ENCODE peak calls at places on chromosomes 1 and 21, in five cellular contexts. O, B, F, J and Y are unnamed samples.

GRCh38 chr1:29503441-29503840 is 267.1 kb downstream of the PTPRU start:
- DNase-seq in O (no peak), B (no peak), F (no peak), J (peak; percentile 99), Y (no peak)

GRCh38 chr21:43193651-43194302 is 25.0 kb downstream of the CRYAA start:
- DNase-seq in O (peak; percentile 75), B (peak; percentile 62), F (peak; percentile 8), J (no peak), Y (no peak)

GRCh38 chr1:55827350-55827749 is 612.2 kb upstream of the USP24 start:
- DNase-seq in O (peak; percentile 99), B (no peak), F (no peak), J (no peak), Y (no peak)

GRCh38 chr1:161274874-161275273 is 16.3 kb downstream of the PCP4L1 start:
- DNase-seq in O (no peak), B (no peak), F (no peak), J (no peak), Y (no peak)

GRCh38 chr1:94720091-94720793 is 99.9 kb upstream of the SLC44A3 start:
- DNase-seq in O (no peak), B (no peak), F (no peak), J (no peak), Y (no peak)

GRCh38 chr1:87131809-87132663 is 196.6 kb upstream of the LMO4 start:
- DNase-seq in O (peak; percentile 69), B (peak; percentile 77), F (peak; percentile 75), J (peak; percentile 18), Y (no peak)

GRCh38 chr1:93021539-93022134 is 57.4 kb upstream of the MTF2 start:
- DNase-seq in O (peak; percentile 51), B (no peak), F (no peak), J (peak; percentile 14), Y (no peak)

GRCh38 chr1:41666991-41667631 is 182.6 kb upstream of the EDN2 start:
- DNase-seq in O (no peak), B (no peak), F (peak; percentile 69), J (no peak), Y (no peak)